ENCODE peak calls at places on chromosomes 3 and 15, in seven cellular contexts. P is fibroblast of mammary gland, K is coronary artery, L is NB4, T is HCT116, E is kidney epithelial cell, X is OCI-LY7. V is an unnamed sample.

GRCh38 chr15:33148129-33148850 is 46.2 kb downstream of the FMN1 start:
- DNase-seq in L (peak), E (no peak), K (no peak), P (no peak), T (no peak), X (no peak), V (no peak)

GRCh38 chr3:128282392-128283196 is 129.3 kb downstream of the EEFSEC start:
- DNase-seq in P (peak), K (peak), T (no peak), X (no peak), L (no peak), E (no peak), V (no peak)

GRCh38 chr3:45617430-45618080 is 23.0 kb downstream of the LIMD1 start:
- DNase-seq in E (no peak), P (no peak), T (no peak), X (no peak), K (no peak), L (no peak), V (no peak)

GRCh38 chr15:98772895-98773294 is 124.6 kb downstream of the IGF1R start:
- DNase-seq in K (no peak), T (no peak), X (no peak), P (no peak), E (no peak), L (no peak), V (no peak)

GRCh38 chr3:53230041-53230621 is 25.7 kb downstream of the TKT start:
- DNase-seq in L (no peak), K (no peak), P (no peak), E (no peak), X (peak), T (no peak), V (no peak)

GRCh38 chr3:111592941-111593340 is 2.2 kb downstream of the ZBED2 start:
- DNase-seq in X (no peak), E (no peak), T (no peak), L (no peak), K (no peak), P (no peak), V (no peak)

GRCh38 chr3:181694805-181695660 is 16.7 kb upstream of the SOX2 start:
- DNase-seq in X (no peak), L (no peak), T (no peak), P (peak), E (no peak), K (no peak), V (no peak)

GRCh38 chr3:53523346-53523745 is 28.9 kb downstream of the CACNA1D start:
- DNase-seq in X (no peak), E (no peak), P (no peak), K (no peak), T (no peak), L (no peak), V (no peak)

GRCh38 chr3:30146978-30147377 is 459.4 kb upstream of the TGFBR2 start:
- DNase-seq in P (no peak), E (no peak), T (no peak), K (no peak), L (no peak), X (no peak), V (no peak)

GRCh38 chr3:11238880-11239279 is 33.3 kb upstream of the ATG7 start:
- DNase-seq in K (no peak), T (peak), X (no peak), E (peak), P (peak), L (no peak), V (no peak)

GRCh38 chr3:17030956-17031652 is 146.3 kb downstream of the PLCL2 start:
- DNase-seq in K (no peak), E (no peak), P (peak), L (no peak), X (peak), T (no peak), V (no peak)

GRCh38 chr15:88257311-88257901 is 867 bp upstream of the NTRK3 start:
- DNase-seq in X (peak), L (no peak), P (no peak), K (no peak), E (no peak), T (no peak), V (no peak)

GRCh38 chr15:82133251-82133650 is 87.4 kb upstream of the MEX3B start:
- DNase-seq in E (no peak), K (no peak), X (no peak), T (no peak), P (no peak), L (no peak), V (no peak)

GRCh38 chr3:126377211-126377610 is 17.5 kb upstream of the CFAP100 start:
- DNase-seq in T (no peak), E (no peak), P (no peak), L (no peak), X (no peak), K (no peak), V (no peak)

GRCh38 chr3:84547971-84548970 is 410.5 kb upstream of the CADM2 start:
- DNase-seq in K (no peak), P (peak), T (no peak), E (no peak), L (peak), X (peak), V (no peak)

GRCh38 chr15:82045179-82045891 is 483 bp downstream of the MEX3B start:
- DNase-seq in E (no peak), K (peak), X (peak), L (peak), P (peak), T (no peak), V (no peak)

GRCh38 chr15:92343869-92344643 is 49.6 kb upstream of the ST8SIA2 start:
- DNase-seq in L (no peak), T (no peak), E (no peak), P (no peak), X (no peak), K (no peak), V (no peak)

GRCh38 chr3:123301331-123302184 is 99.8 kb downstream of the SEC22A start:
- DNase-seq in T (no peak), P (no peak), E (no peak), X (no peak), K (no peak), L (no peak), V (no peak)

GRCh38 chr3:49004352-49005297 is 2.6 kb upstream of the WDR6 start:
- DNase-seq in E (no peak), X (no peak), T (no peak), L (no peak), K (no peak), P (no peak), V (no peak)

GRCh38 chr3:24270204-24270671 is 224.4 kb downstream of the THRB start:
- DNase-seq in P (peak), K (no peak), L (no peak), E (no peak), X (no peak), T (no peak), V (no peak)

GRCh38 chr3:124952456-124952855 is 17.9 kb upstream of the MUC13 start:
- DNase-seq in T (no peak), K (no peak), L (no peak), E (no peak), P (no peak), X (no peak), V (no peak)

GRCh38 chr3:64462203-64463120 is 225.3 kb downstream of the ADAMTS9 start:
- DNase-seq in T (no peak), X (no peak), P (peak), L (no peak), E (peak), K (no peak), V (no peak)

GRCh38 chr3:142888484-142889262 is at the start of gene PCOLCE2:
- DNase-seq in K (no peak), P (peak), E (no peak), L (peak), T (peak), X (no peak), V (no peak)

GRCh38 chr3:188390347-188390718 is 236.4 kb downstream of the LPP start:
- DNase-seq in K (no peak), T (no peak), E (no peak), P (no peak), X (no peak), L (no peak), V (no peak)

GRCh38 chr3:174620138-174620537 is 239.0 kb upstream of the NAALADL2 start:
- DNase-seq in T (peak), E (no peak), L (peak), P (peak), X (no peak), K (no peak), V (no peak)

GRCh38 chr3:18853269-18853668 is 295.0 kb upstream of the KCNH8 start:
- DNase-seq in P (no peak), T (no peak), E (no peak), K (no peak), L (no peak), X (peak), V (no peak)

GRCh38 chr15:69265347-69265955 is 33.3 kb upstream of the PAQR5 start:
- DNase-seq in T (peak), K (no peak), E (no peak), P (peak), X (peak), L (peak), V (no peak)

GRCh38 chr15:25133804-25134203 is 179.0 kb downstream of the SNRPN start:
- DNase-seq in L (no peak), P (no peak), T (no peak), K (no peak), E (no peak), X (no peak), V (no peak)

GRCh38 chr3:154862265-154862664 is 217.9 kb upstream of the MME start:
- DNase-seq in K (no peak), E (peak), L (no peak), P (peak), X (peak), T (no peak), V (no peak)

GRCh38 chr3:17631617-17632016 is 110.8 kb downstream of the TBC1D5 start:
- DNase-seq in T (no peak), L (no peak), E (no peak), X (no peak), P (no peak), K (no peak), V (no peak)

GRCh38 chr3:72659609-72660008 is 188.6 kb downstream of the SHQ1 start:
- DNase-seq in X (no peak), T (no peak), E (no peak), L (no peak), K (no peak), P (no peak), V (no peak)

GRCh38 chr3:106215047-106215446 is 346.2 kb upstream of the CBLB start:
- DNase-seq in L (no peak), T (no peak), K (no peak), X (no peak), P (peak), E (no peak), V (no peak)

GRCh38 chr3:183597959-183598358 is 37.5 kb upstream of the KLHL24 start:
- DNase-seq in T (no peak), X (no peak), K (no peak), P (no peak), L (no peak), E (no peak), V (no peak)

GRCh38 chr3:170868577-170869239 is 1.3 kb downstream of the RPL22L1 start:
- DNase-seq in P (no peak), T (no peak), E (no peak), L (no peak), X (no peak), K (no peak), V (no peak)

GRCh38 chr3:43856761-43857160 is 166.0 kb downstream of the ABHD5 start:
- DNase-seq in L (no peak), K (no peak), P (no peak), E (no peak), X (no peak), T (no peak), V (no peak)

GRCh38 chr3:43854916-43855315 is 164.2 kb downstream of the ABHD5 start:
- DNase-seq in L (no peak), T (no peak), X (no peak), P (no peak), K (no peak), E (no peak), V (no peak)

GRCh38 chr3:43857361-43858051 is 166.8 kb downstream of the ABHD5 start:
- DNase-seq in L (no peak), E (no peak), X (no peak), P (peak), T (no peak), K (no peak), V (no peak)

GRCh38 chr3:43855674-43856299 is 165.0 kb downstream of the ABHD5 start:
- DNase-seq in P (peak), L (peak), T (peak), X (peak), K (no peak), E (no peak), V (peak)

DNA sequence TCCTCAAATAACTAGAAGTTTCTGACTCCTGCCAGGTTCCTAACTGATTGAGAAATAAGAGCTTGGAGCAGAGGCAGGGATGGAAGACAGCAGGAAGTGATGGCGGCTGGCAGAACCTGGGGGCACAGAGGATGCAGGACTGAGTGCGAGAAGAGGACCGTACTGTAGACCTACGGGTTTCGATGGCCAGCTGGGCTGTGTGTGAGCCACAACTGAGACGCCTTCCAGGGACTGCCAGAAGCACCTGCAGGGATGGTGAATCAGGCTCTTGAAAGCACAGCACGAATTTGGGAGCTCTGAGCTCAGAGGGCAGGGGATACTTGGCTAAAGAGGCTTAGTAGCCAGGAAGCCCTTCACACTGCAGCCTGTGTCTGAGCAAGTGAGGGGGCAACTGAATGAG is 165.6 kb downstream of the ABHD5 start:
- DNase-seq in L (no peak), E (no peak), T (no peak), K (no peak), P (no peak), X (no peak), V (no peak)
- TF ChIP-seq CTCF in L (no peak), E (no peak), T (no peak), K (no peak), P (no peak), X (no peak), V (no peak)

DNA sequence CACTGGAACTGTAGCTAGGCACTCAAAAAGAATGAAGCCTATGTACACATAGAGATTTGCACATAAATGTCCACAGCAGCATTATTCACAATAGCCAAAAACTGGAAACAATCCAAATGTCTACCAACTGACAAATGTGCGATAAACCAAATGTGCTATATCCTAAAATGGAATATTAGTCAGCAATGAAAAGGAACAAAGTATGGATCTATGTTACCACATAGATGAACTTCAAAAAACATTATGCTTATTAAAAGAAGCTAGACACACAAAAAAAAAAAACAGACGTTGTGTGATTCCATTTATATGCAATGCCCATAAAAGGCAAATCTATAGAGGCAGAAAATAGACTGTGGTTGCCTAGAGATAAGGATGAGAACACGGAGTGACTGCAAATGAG is 39.7 kb downstream of the SRGAP3 start:
- DNase-seq in X (no peak), K (no peak), L (no peak), E (no peak), T (no peak), P (no peak), V (no peak)
- H3K4me3 ChIP-seq in X (no peak), K (no peak), L (no peak), E (no peak), T (no peak), P (no peak), V (no peak)

GRCh38 chr3:195853036-195853435 is 41.3 kb upstream of the MUC4 start:
- DNase-seq in L (no peak), E (no peak), K (no peak), P (no peak), X (no peak), T (no peak), V (no peak)

GRCh38 chr3:195853930-195854478 is 42.3 kb upstream of the MUC4 start:
- DNase-seq in E (no peak), L (peak), K (no peak), P (no peak), T (no peak), X (no peak), V (no peak)

GRCh38 chr3:195856410-195857084 is 44.8 kb upstream of the MUC4 start:
- DNase-seq in T (no peak), X (no peak), E (no peak), P (no peak), K (no peak), L (peak), V (no peak)

GRCh38 chr3:195854628-195855300 is 43.0 kb upstream of the MUC4 start:
- DNase-seq in L (no peak), E (no peak), T (no peak), P (no peak), X (no peak), K (no peak), V (no peak)

DNA sequence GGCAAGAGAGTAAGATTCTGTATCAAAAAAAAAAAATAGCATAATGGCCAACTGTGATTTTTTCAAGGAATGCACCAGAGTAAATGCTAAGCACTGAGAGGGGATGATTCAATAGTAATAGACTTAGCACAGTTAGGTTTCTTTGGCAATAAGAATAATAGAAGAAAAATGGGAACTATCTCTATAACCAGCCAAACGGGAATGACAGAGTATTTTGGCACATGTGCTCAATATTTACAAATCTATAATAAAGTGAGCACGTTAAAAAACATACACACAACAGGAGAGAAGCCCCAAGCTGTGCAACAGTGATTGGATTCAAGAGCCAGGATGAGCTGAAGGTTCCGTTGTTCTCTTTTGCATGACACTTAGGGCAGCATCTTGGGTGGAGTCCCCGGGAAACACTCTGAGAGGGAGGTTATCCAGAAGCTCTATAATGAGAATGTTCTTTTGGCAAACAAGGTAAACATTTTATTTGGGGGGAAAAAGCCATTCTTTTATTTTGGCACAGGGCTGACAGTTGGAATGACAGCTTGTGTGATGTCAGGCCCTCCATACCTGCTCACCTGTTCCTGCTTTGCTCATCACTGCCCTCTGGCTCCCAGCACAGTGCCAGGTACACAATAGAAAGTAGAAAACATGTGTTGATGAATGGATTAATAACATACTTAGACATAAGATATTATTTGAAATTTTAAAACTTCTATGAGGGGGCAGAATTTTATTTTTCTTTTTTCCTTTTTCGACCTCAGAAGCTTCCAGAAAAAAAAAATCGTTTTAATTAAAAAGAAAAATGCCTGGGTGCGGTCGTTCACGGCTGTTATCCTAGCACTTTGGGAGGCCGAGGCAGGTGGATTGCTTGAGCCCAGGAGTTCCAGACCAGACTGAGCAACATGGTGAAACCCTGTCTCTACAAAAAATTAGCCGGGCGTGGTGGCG is 44.0 kb upstream of the MUC4 start:
- DNase-seq in L (no peak), T (no peak), P (no peak), E (no peak), X (peak), K (no peak), V (no peak)
- TF ChIP-seq CTCF in L (no peak), T (peak), P (no peak), E (no peak), X (peak), K (no peak), V (peak)

GRCh38 chr3:41202834-41203345 is 3.6 kb downstream of the CTNNB1 start:
- DNase-seq in P (peak), K (no peak), T (no peak), E (no peak), X (peak), L (peak), V (no peak)
- H3K4me3 ChIP-seq in P (no peak), K (peak), T (no peak), E (no peak), X (peak), L (peak), V (no peak)

GRCh38 chr15:52348056-52348745 is 52.6 kb upstream of the MYO5C start:
- DNase-seq in X (no peak), E (no peak), K (no peak), P (peak), T (no peak), L (no peak), V (no peak)
- TF ChIP-seq CTCF in X (no peak), E (no peak), K (no peak), P (no peak), T (no peak), L (no peak), V (no peak)

GRCh38 chr3:46642971-46643370 is 30.6 kb downstream of the FAM240A start:
- DNase-seq in X (no peak), K (no peak), P (no peak), L (peak), E (no peak), T (no peak), V (no peak)

GRCh38 chr3:46646700-46647099 is 34.4 kb downstream of the FAM240A start:
- DNase-seq in T (no peak), X (no peak), L (no peak), E (no peak), P (peak), K (no peak), V (no peak)

GRCh38 chr3:46640927-46641326 is 28.6 kb downstream of the FAM240A start:
- DNase-seq in T (no peak), P (no peak), E (no peak), K (no peak), L (no peak), X (no peak), V (no peak)

GRCh38 chr3:46648096-46648495 is 35.8 kb downstream of the FAM240A start:
- DNase-seq in X (no peak), P (no peak), E (no peak), K (no peak), L (no peak), T (no peak), V (no peak)

DNA sequence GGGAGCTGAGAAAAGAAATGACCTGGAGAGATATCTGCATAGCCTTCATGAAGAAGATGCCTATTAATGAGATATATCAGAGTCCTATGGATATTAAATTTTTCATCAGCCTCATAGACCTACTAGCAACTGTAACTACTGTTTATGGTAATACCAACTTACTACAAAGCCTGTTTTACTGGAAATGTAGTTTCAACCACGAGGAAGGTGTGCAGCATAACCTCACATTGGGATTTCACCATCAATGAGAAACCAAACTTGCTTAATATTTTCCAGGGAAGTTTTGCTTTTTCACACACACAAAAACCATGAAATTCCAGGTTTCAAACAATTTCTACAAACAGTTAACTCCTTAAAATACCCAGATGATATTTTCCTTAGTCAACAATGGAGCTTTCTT is 31.4 kb downstream of the FAM240A start:
- DNase-seq in X (no peak), E (no peak), K (no peak), T (no peak), L (no peak), P (no peak), V (no peak)
- H3K4me3 ChIP-seq in X (no peak), E (no peak), K (no peak), T (no peak), L (no peak), P (no peak), V (no peak)

V was measured in GM12864.